ENCODE peak calls at places on chromosome 5, in four cellular contexts. E is activated naive CD4-positive, alpha-beta T cell; R is stimulated activated effector memory CD8-positive, alpha-beta T cell treated with anti-CD3 and anti-CD28 coated beads, Interleukin-12 subunit alpha, Interleukin-12 subunit beta, amount 100 ng/mL, for 72 hours; C is NCI-H748 treated with DMSO at 0.1 percent for 48 hours. K is an unnamed sample.

GRCh38 chr5:57825026-57825683 is 342.5 kb upstream of the ACTBL2 start:
- DNase-seq in E (no peak), R (no peak), C (no peak), K (no peak)

GRCh38 chr5:16869821-16870796 is 66.0 kb downstream of the MYO10 start:
- DNase-seq in E (no peak), R (no peak), C (no peak), K (no peak)

GRCh38 chr5:99032234-99033013 is 103.6 kb upstream of the CHD1 start:
- DNase-seq in E (no peak), R (no peak), C (peak), K (peak)

GRCh38 chr5:67301285-67301904 is 104.8 kb upstream of the CD180 start:
- DNase-seq in E (no peak), R (no peak), C (no peak), K (peak)

GRCh38 chr5:9173281-9174048 is 372.4 kb downstream of the SEMA5A start:
- DNase-seq in E (no peak), R (no peak), C (no peak), K (no peak)

GRCh38 chr5:97162045-97162444 is 19.6 kb upstream of the LIX1 start:
- DNase-seq in E (no peak), R (peak), C (peak), K (no peak)

GRCh38 chr5:74766348-74766886 is 500 bp downstream of the GFM2 start:
- DNase-seq in E (no peak), R (no peak), C (peak), K (no peak)

GRCh38 chr5:113760486-113760885 is 247.0 kb downstream of the YTHDC2 start:
- DNase-seq in E (no peak), R (no peak), C (no peak), K (no peak)

GRCh38 chr5:683619-684481 is 9.3 kb downstream of the TPPP start:
- DNase-seq in E (no peak), R (no peak), C (no peak), K (peak)

GRCh38 chr5:76402251-76402879 is 720 bp upstream of the IQGAP2 start:
- DNase-seq in E (peak), R (peak), C (peak), K (peak)

GRCh38 chr5:73497537-73498056 is 645 bp upstream of the BTF3 start:
- DNase-seq in E (no peak), R (no peak), C (no peak), K (no peak)

GRCh38 chr5:167767775-167768174 is 523.7 kb upstream of the WWC1 start:
- DNase-seq in E (no peak), R (no peak), C (no peak), K (no peak)

GRCh38 chr5:106195679-106196078 is 1475.1 kb downstream of the EFNA5 start:
- DNase-seq in E (no peak), R (no peak), C (no peak), K (no peak)

GRCh38 chr5:151126199-151126645 is 31.4 kb downstream of the ANXA6 start:
- DNase-seq in E (peak), R (peak), C (peak), K (peak)

GRCh38 chr5:15492545-15492944 is 7.4 kb upstream of the FBXL7 start:
- DNase-seq in E (no peak), R (no peak), C (no peak), K (no peak)

GRCh38 chr5:101675510-101675909 is 620.6 kb downstream of the SLCO4C1 start:
- DNase-seq in E (no peak), R (no peak), C (peak), K (no peak)

GRCh38 chr5:12292610-12293204 is 388.5 kb upstream of the CTNND2 start:
- DNase-seq in E (no peak), R (no peak), C (peak), K (no peak)

GRCh38 chr5:134656690-134657089 is 8.1 kb downstream of the SEC24A start:
- DNase-seq in E (no peak), R (no peak), C (no peak), K (no peak)

GRCh38 chr5:116543501-116543900 is 31.1 kb downstream of the SEMA6A start:
- DNase-seq in E (no peak), R (no peak), C (no peak), K (no peak)

GRCh38 chr5:140806834-140807775 is at the start of gene PCDHA4:
- DNase-seq in E (no peak), R (no peak), C (peak), K (peak)

GRCh38 chr5:82185842-82186241 is 92.3 kb downstream of the RPS23 start:
- DNase-seq in E (no peak), R (no peak), C (no peak), K (no peak)

GRCh38 chr5:139468421-139468931 is 2.3 kb upstream of the SMIM33 start:
- DNase-seq in E (no peak), R (no peak), C (no peak), K (no peak)

GRCh38 chr5:151227918-151228447 is 4.1 kb upstream of the CCDC69 start:
- DNase-seq in E (no peak), R (no peak), C (no peak), K (no peak)

GRCh38 chr5:100777680-100778281 is 125.3 kb downstream of the ST8SIA4 start:
- DNase-seq in E (no peak), R (no peak), C (no peak), K (no peak)

GRCh38 chr5:172594867-172595466 is 46.1 kb upstream of the NEURL1B start:
- DNase-seq in E (no peak), R (no peak), C (no peak), K (no peak)

GRCh38 chr5:4216142-4216541 is 620.5 kb downstream of the IRX1 start:
- DNase-seq in E (no peak), R (no peak), C (no peak), K (no peak)

GRCh38 chr5:172399336-172399735 is 55.0 kb downstream of the SH3PXD2B start:
- DNase-seq in E (no peak), R (no peak), C (no peak), K (no peak)